ENCODE peak calls at places on chromosomes 3 and 15, in eight cellular contexts. One of them, this sample, is unnamed.
A peak's percentile ranks its signal among the peaks of the same experiment; 100 is the strongest.

GRCh38 chr3:59817511-59817910 is 767.7 kb upstream of the CFAP20DC start:
- DNase-seq in naive thymus-derived CD4-positive, alpha-beta T cell: no peak
- DNase-seq in brain microvascular endothelial cell: no peak
- DNase-seq in uterus: no peak
- DNase-seq in iPS DF 6.9: no peak
- DNase-seq in trophoblast cell: peak; percentile 35
- DNase-seq in SK-N-MC: no peak
- DNase-seq in hepatocyte: no peak
- DNase-seq in this sample: no peak

GRCh38 chr15:67135494-67135893 is 70.1 kb downstream of the SMAD3 start:
- DNase-seq in naive thymus-derived CD4-positive, alpha-beta T cell: no peak
- DNase-seq in brain microvascular endothelial cell: no peak
- DNase-seq in uterus: peak; percentile 7
- DNase-seq in iPS DF 6.9: no peak
- DNase-seq in trophoblast cell: no peak
- DNase-seq in SK-N-MC: no peak
- DNase-seq in hepatocyte: peak; percentile 44
- DNase-seq in this sample: peak; percentile 27

GRCh38 chr3:49641921-49642707 is 32.0 kb upstream of the APEH start:
- DNase-seq in naive thymus-derived CD4-positive, alpha-beta T cell: no peak
- DNase-seq in brain microvascular endothelial cell: no peak
- DNase-seq in uterus: no peak
- DNase-seq in iPS DF 6.9: no peak
- DNase-seq in trophoblast cell: no peak
- DNase-seq in SK-N-MC: no peak
- DNase-seq in hepatocyte: no peak
- DNase-seq in this sample: no peak

GRCh38 chr15:67481680-67482079 is 39.3 kb upstream of the C15orf61 start:
- DNase-seq in naive thymus-derived CD4-positive, alpha-beta T cell: peak; percentile 57
- DNase-seq in brain microvascular endothelial cell: no peak
- DNase-seq in uterus: no peak
- DNase-seq in iPS DF 6.9: no peak
- DNase-seq in trophoblast cell: no peak
- DNase-seq in SK-N-MC: no peak
- DNase-seq in hepatocyte: no peak
- DNase-seq in this sample: no peak

GRCh38 chr15:32956006-32956405 is 238.2 kb downstream of the GREM1 start:
- DNase-seq in naive thymus-derived CD4-positive, alpha-beta T cell: no peak
- DNase-seq in brain microvascular endothelial cell: peak; percentile 84
- DNase-seq in uterus: no peak
- DNase-seq in iPS DF 6.9: peak; percentile 50
- DNase-seq in trophoblast cell: peak; percentile 17
- DNase-seq in SK-N-MC: peak; percentile 1
- DNase-seq in hepatocyte: peak; percentile 51
- DNase-seq in this sample: no peak

GRCh38 chr15:67251318-67251717 is 3.1 kb downstream of the AAGAB start:
- DNase-seq in naive thymus-derived CD4-positive, alpha-beta T cell: no peak
- DNase-seq in brain microvascular endothelial cell: no peak
- DNase-seq in uterus: no peak
- DNase-seq in iPS DF 6.9: no peak
- DNase-seq in trophoblast cell: no peak
- DNase-seq in SK-N-MC: no peak
- DNase-seq in hepatocyte: no peak
- DNase-seq in this sample: no peak

GRCh38 chr3:30043156-30043555 is 563.2 kb upstream of the TGFBR2 start:
- DNase-seq in naive thymus-derived CD4-positive, alpha-beta T cell: no peak
- DNase-seq in brain microvascular endothelial cell: no peak
- DNase-seq in uterus: no peak
- DNase-seq in iPS DF 6.9: no peak
- DNase-seq in trophoblast cell: no peak
- DNase-seq in SK-N-MC: no peak
- DNase-seq in hepatocyte: no peak
- DNase-seq in this sample: no peak

GRCh38 chr3:148006508-148006907 is 597.3 kb downstream of the ZIC1 start:
- DNase-seq in naive thymus-derived CD4-positive, alpha-beta T cell: no peak
- DNase-seq in brain microvascular endothelial cell: peak; percentile 87
- DNase-seq in uterus: no peak
- DNase-seq in iPS DF 6.9: no peak
- DNase-seq in trophoblast cell: no peak
- DNase-seq in SK-N-MC: peak; percentile 62
- DNase-seq in hepatocyte: peak; percentile 9
- DNase-seq in this sample: no peak

GRCh38 chr3:120850326-120851295 is 57.4 kb upstream of the STXBP5L start:
- DNase-seq in naive thymus-derived CD4-positive, alpha-beta T cell: no peak
- DNase-seq in brain microvascular endothelial cell: no peak
- DNase-seq in uterus: no peak
- DNase-seq in iPS DF 6.9: no peak
- DNase-seq in trophoblast cell: no peak
- DNase-seq in SK-N-MC: no peak
- DNase-seq in hepatocyte: no peak
- DNase-seq in this sample: no peak

GRCh38 chr3:14461748-14462324 is 59.4 kb downstream of the SLC6A6 start:
- DNase-seq in naive thymus-derived CD4-positive, alpha-beta T cell: peak; percentile 41
- DNase-seq in brain microvascular endothelial cell: peak; percentile 65
- DNase-seq in uterus: no peak
- DNase-seq in iPS DF 6.9: no peak
- DNase-seq in trophoblast cell: peak; percentile 42
- DNase-seq in SK-N-MC: no peak
- DNase-seq in hepatocyte: peak; percentile 72
- DNase-seq in this sample: no peak

GRCh38 chr3:8766148-8766547 is 3.3 kb downstream of the OXTR start:
- DNase-seq in naive thymus-derived CD4-positive, alpha-beta T cell: no peak
- DNase-seq in brain microvascular endothelial cell: no peak
- DNase-seq in uterus: no peak
- DNase-seq in iPS DF 6.9: no peak
- DNase-seq in trophoblast cell: no peak
- DNase-seq in SK-N-MC: no peak
- DNase-seq in hepatocyte: no peak
- DNase-seq in this sample: no peak

GRCh38 chr15:57320543-57321220 is 55.6 kb upstream of the CGNL1 start:
- DNase-seq in naive thymus-derived CD4-positive, alpha-beta T cell: no peak
- DNase-seq in brain microvascular endothelial cell: peak; percentile 65
- DNase-seq in uterus: no peak
- DNase-seq in iPS DF 6.9: no peak
- DNase-seq in trophoblast cell: peak; percentile 38
- DNase-seq in SK-N-MC: no peak
- DNase-seq in hepatocyte: peak; percentile 52
- DNase-seq in this sample: no peak

GRCh38 chr3:105187340-105187739 is 179.4 kb upstream of the ALCAM start:
- DNase-seq in naive thymus-derived CD4-positive, alpha-beta T cell: no peak
- DNase-seq in brain microvascular endothelial cell: no peak
- DNase-seq in uterus: no peak
- DNase-seq in iPS DF 6.9: no peak
- DNase-seq in trophoblast cell: no peak
- DNase-seq in SK-N-MC: no peak
- DNase-seq in hepatocyte: no peak
- DNase-seq in this sample: no peak

GRCh38 chr3:41001556-41001955 is 197.7 kb upstream of the CTNNB1 start:
- DNase-seq in naive thymus-derived CD4-positive, alpha-beta T cell: no peak
- DNase-seq in brain microvascular endothelial cell: no peak
- DNase-seq in uterus: no peak
- DNase-seq in iPS DF 6.9: no peak
- DNase-seq in trophoblast cell: no peak
- DNase-seq in SK-N-MC: no peak
- DNase-seq in hepatocyte: no peak
- DNase-seq in this sample: no peak

DNA sequence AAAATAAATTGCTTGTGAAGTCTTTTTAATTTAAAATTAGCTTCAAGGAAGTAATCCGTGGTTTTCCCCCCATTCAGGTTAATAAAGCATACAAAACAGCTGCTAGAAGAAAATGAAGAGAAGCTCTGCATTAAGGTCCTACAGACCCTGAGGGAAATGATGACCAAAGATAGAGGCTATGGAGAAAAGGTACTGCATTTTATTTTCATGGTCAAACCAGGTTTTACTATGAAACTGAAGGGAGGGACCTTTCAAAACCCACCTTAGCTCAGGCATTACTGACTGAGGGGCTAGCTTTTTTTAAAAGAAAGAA is 218.5 kb downstream of the ITPR1 start:
- DNase-seq in naive thymus-derived CD4-positive, alpha-beta T cell: no peak
- DNase-seq in brain microvascular endothelial cell: no peak
- DNase-seq in uterus: no peak
- DNase-seq in iPS DF 6.9: no peak
- DNase-seq in trophoblast cell: no peak
- DNase-seq in SK-N-MC: no peak
- DNase-seq in hepatocyte: no peak
- DNase-seq in this sample: no peak
- H3K27ac ChIP-seq in naive thymus-derived CD4-positive, alpha-beta T cell: no peak overlapping the region
- H3K27ac ChIP-seq in brain microvascular endothelial cell: peak overlapping the region; percentile 4
- H3K27ac ChIP-seq in uterus: peak overlapping the region; percentile 50
- H3K27ac ChIP-seq in iPS DF 6.9: no peak overlapping the region
- H3K27ac ChIP-seq in trophoblast cell: peak overlapping the region; percentile 52
- H3K27ac ChIP-seq in SK-N-MC: no peak overlapping the region
- H3K27ac ChIP-seq in hepatocyte: peak overlapping the region; percentile 82
- H3K27ac ChIP-seq in this sample: peak overlapping the region; percentile 54

DNA sequence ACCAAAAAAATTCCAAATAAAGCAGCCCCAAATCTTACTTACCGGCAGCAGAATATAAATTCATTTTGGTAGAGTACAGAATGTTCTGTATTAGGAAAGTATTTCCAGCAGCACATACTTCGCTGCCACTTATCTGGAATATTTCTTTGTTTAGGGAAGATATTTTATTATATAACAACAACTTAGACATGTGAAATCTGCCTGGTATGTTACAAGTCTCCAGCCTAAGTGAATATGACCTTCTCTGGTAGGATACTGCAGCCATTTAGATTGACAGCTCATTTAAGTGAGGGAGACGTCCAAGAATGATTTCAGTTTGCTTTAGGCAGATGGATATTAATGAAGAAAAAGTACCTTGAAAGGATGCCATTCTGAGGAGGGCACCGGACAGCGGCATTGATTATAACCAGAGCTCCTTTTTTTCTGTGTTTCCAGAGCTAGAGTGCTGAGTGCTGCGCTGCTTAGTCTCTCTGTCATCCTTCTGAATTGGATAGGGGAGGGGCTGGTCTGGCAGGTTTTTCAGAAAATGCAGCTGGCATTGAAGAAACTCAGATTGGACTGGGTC is 60.0 kb downstream of the ARHGEF26 start:
- DNase-seq in naive thymus-derived CD4-positive, alpha-beta T cell: no peak
- DNase-seq in brain microvascular endothelial cell: no peak
- DNase-seq in uterus: no peak
- DNase-seq in iPS DF 6.9: no peak
- DNase-seq in trophoblast cell: peak; percentile 61
- DNase-seq in SK-N-MC: no peak
- DNase-seq in hepatocyte: peak; percentile 45
- DNase-seq in this sample: no peak
- H3K4me3 ChIP-seq in naive thymus-derived CD4-positive, alpha-beta T cell: no peak overlapping the region
- H3K4me3 ChIP-seq in brain microvascular endothelial cell: no peak overlapping the region
- H3K4me3 ChIP-seq in uterus: no peak overlapping the region
- H3K4me3 ChIP-seq in iPS DF 6.9: no peak overlapping the region
- H3K4me3 ChIP-seq in trophoblast cell: no peak overlapping the region
- H3K4me3 ChIP-seq in SK-N-MC: no peak overlapping the region
- H3K4me3 ChIP-seq in hepatocyte: no peak overlapping the region
- H3K4me3 ChIP-seq in this sample: no peak overlapping the region

GRCh38 chr15:78907577-78907976 is 34.9 kb downstream of the MORF4L1 start:
- DNase-seq in naive thymus-derived CD4-positive, alpha-beta T cell: no peak
- DNase-seq in brain microvascular endothelial cell: no peak
- DNase-seq in uterus: no peak
- DNase-seq in iPS DF 6.9: peak; percentile 45
- DNase-seq in trophoblast cell: no peak
- DNase-seq in SK-N-MC: no peak
- DNase-seq in hepatocyte: no peak
- DNase-seq in this sample: no peak

GRCh38 chr15:78909791-78910228 is 35.0 kb downstream of the CTSH start:
- DNase-seq in naive thymus-derived CD4-positive, alpha-beta T cell: peak; percentile 23
- DNase-seq in brain microvascular endothelial cell: peak; percentile 39
- DNase-seq in uterus: no peak
- DNase-seq in iPS DF 6.9: peak; percentile 68
- DNase-seq in trophoblast cell: peak; percentile 67
- DNase-seq in SK-N-MC: no peak
- DNase-seq in hepatocyte: peak; percentile 77
- DNase-seq in this sample: no peak

GRCh38 chr15:78909160-78909695 is 35.6 kb downstream of the CTSH start:
- DNase-seq in naive thymus-derived CD4-positive, alpha-beta T cell: no peak
- DNase-seq in brain microvascular endothelial cell: no peak
- DNase-seq in uterus: no peak
- DNase-seq in iPS DF 6.9: no peak
- DNase-seq in trophoblast cell: no peak
- DNase-seq in SK-N-MC: no peak
- DNase-seq in hepatocyte: no peak
- DNase-seq in this sample: no peak

GRCh38 chr15:78904599-78905358 is 32.1 kb downstream of the MORF4L1 start:
- DNase-seq in naive thymus-derived CD4-positive, alpha-beta T cell: no peak
- DNase-seq in brain microvascular endothelial cell: no peak
- DNase-seq in uterus: no peak
- DNase-seq in iPS DF 6.9: no peak
- DNase-seq in trophoblast cell: no peak
- DNase-seq in SK-N-MC: no peak
- DNase-seq in hepatocyte: no peak
- DNase-seq in this sample: no peak

DNA sequence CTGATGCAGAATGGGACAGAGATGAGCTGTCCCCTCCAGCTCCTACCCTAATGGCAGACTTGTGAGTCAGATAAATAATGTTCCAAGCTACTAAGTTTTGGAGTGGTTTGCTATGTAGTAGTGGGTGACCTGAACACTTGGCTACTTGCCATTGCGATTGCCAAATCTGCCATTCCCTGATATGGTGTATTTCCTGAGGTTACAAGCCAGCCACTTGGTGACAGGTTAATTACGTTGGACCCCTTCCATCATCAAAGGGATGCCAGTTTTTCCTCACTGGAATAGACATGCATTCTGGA is 33.6 kb downstream of the MORF4L1 start:
- DNase-seq in naive thymus-derived CD4-positive, alpha-beta T cell: no peak
- DNase-seq in brain microvascular endothelial cell: peak; percentile 77
- DNase-seq in uterus: peak; percentile 55
- DNase-seq in iPS DF 6.9: no peak
- DNase-seq in trophoblast cell: peak; percentile 82
- DNase-seq in SK-N-MC: no peak
- DNase-seq in hepatocyte: no peak
- DNase-seq in this sample: peak; percentile 79
- H3K27ac ChIP-seq in naive thymus-derived CD4-positive, alpha-beta T cell: no peak overlapping the region
- H3K27ac ChIP-seq in brain microvascular endothelial cell: peak overlapping the region; percentile 68
- H3K27ac ChIP-seq in uterus: no peak overlapping the region
- H3K27ac ChIP-seq in iPS DF 6.9: no peak overlapping the region
- H3K27ac ChIP-seq in trophoblast cell: no peak overlapping the region
- H3K27ac ChIP-seq in SK-N-MC: peak overlapping the region; percentile 34
- H3K27ac ChIP-seq in hepatocyte: peak overlapping the region; percentile 18
- H3K27ac ChIP-seq in this sample: peak overlapping the region; percentile 41

DNA sequence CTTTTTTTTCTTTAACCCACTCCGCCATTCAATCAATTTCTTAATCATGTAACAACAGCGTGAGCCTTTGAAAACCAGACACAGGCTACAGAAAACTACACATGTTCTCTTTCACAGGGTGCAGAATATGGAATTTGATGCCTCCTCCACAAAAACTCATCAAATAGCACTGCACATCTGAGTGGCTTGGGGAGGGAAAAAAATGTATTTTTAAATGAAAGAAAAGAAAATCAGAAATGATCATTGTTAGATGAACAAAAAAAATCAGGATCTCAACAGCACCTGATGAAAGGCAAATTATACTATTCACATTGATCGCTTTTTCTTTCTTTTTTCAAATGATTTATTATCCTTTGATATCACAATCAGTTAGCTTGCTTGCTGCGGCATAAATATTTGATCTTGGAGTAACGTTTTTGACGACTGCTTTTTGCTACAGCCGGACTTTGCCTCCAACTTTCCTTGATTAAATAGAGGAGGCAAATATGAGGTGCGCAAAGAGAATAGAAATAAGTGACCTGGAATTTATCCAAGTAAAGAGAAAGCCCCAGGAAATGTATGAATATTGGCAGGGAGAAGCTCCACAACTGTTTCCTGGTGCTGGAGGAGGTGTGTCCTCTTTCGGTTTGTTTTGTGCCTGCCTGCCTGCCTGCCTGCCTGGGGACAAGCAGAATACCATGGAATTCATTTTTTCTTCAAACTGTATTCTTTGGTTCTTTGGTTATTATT is 63.1 kb downstream of the EDEM1 start:
- DNase-seq in naive thymus-derived CD4-positive, alpha-beta T cell: no peak
- DNase-seq in brain microvascular endothelial cell: no peak
- DNase-seq in uterus: no peak
- DNase-seq in iPS DF 6.9: no peak
- DNase-seq in trophoblast cell: no peak
- DNase-seq in SK-N-MC: no peak
- DNase-seq in hepatocyte: no peak
- DNase-seq in this sample: no peak
- H3K4me3 ChIP-seq in naive thymus-derived CD4-positive, alpha-beta T cell: no peak overlapping the region
- H3K4me3 ChIP-seq in brain microvascular endothelial cell: no peak overlapping the region
- H3K4me3 ChIP-seq in uterus: peak overlapping the region; percentile 24
- H3K4me3 ChIP-seq in iPS DF 6.9: no peak overlapping the region
- H3K4me3 ChIP-seq in trophoblast cell: no peak overlapping the region
- H3K4me3 ChIP-seq in SK-N-MC: peak overlapping the region; percentile 62
- H3K4me3 ChIP-seq in hepatocyte: no peak overlapping the region
- H3K4me3 ChIP-seq in this sample: peak overlapping the region; percentile 18

This sample was measured in tibial artery.